ENCODE peak calls at places on chromosome 10, in nine cellular contexts. One of them, this sample, is unnamed.

GRCh38 chr10:92239185-92239599 is 51.7 kb downstream of the CPEB3 start:
- DNase-seq in prostate gland: peak
- DNase-seq in spleen: no peak
- DNase-seq in H1: no peak
- DNase-seq in HCT116: no peak
- DNase-seq in stomach: no peak
- DNase-seq in transverse colon: no peak
- DNase-seq in GM12891: no peak
- DNase-seq in sigmoid colon: peak
- DNase-seq in this sample: no peak

GRCh38 chr10:113519616-113520015 is 33.2 kb upstream of the HABP2 start:
- DNase-seq in prostate gland: no peak
- DNase-seq in spleen: no peak
- DNase-seq in H1: peak
- DNase-seq in HCT116: no peak
- DNase-seq in stomach: peak
- DNase-seq in transverse colon: no peak
- DNase-seq in GM12891: no peak
- DNase-seq in sigmoid colon: no peak
- DNase-seq in this sample: no peak

GRCh38 chr10:114173680-114174461 is at the start of gene CCDC186:
- DNase-seq in prostate gland: peak
- DNase-seq in spleen: peak
- DNase-seq in H1: peak
- DNase-seq in HCT116: peak
- DNase-seq in stomach: peak
- DNase-seq in transverse colon: peak
- DNase-seq in GM12891: peak
- DNase-seq in sigmoid colon: peak
- DNase-seq in this sample: peak

GRCh38 chr10:15624405-15625191 is 95.1 kb downstream of the ITGA8 start:
- DNase-seq in prostate gland: no peak
- DNase-seq in spleen: no peak
- DNase-seq in H1: no peak
- DNase-seq in HCT116: no peak
- DNase-seq in stomach: no peak
- DNase-seq in transverse colon: no peak
- DNase-seq in GM12891: no peak
- DNase-seq in sigmoid colon: no peak
- DNase-seq in this sample: no peak

GRCh38 chr10:128124813-128125403 is 1.3 kb downstream of the MKI67 start:
- DNase-seq in prostate gland: no peak
- DNase-seq in spleen: no peak
- DNase-seq in H1: no peak
- DNase-seq in HCT116: no peak
- DNase-seq in stomach: no peak
- DNase-seq in transverse colon: peak
- DNase-seq in GM12891: no peak
- DNase-seq in sigmoid colon: no peak
- DNase-seq in this sample: no peak

GRCh38 chr10:70925377-70926214 is 37.2 kb upstream of the PCBD1 start:
- DNase-seq in prostate gland: peak
- DNase-seq in spleen: peak
- DNase-seq in H1: peak
- DNase-seq in HCT116: no peak
- DNase-seq in stomach: peak
- DNase-seq in transverse colon: peak
- DNase-seq in GM12891: peak
- DNase-seq in sigmoid colon: no peak
- DNase-seq in this sample: peak

GRCh38 chr10:78515037-78515872 is 481.6 kb downstream of the RPS24 start:
- DNase-seq in prostate gland: no peak
- DNase-seq in spleen: no peak
- DNase-seq in H1: peak
- DNase-seq in HCT116: no peak
- DNase-seq in stomach: no peak
- DNase-seq in transverse colon: no peak
- DNase-seq in GM12891: no peak
- DNase-seq in sigmoid colon: no peak
- DNase-seq in this sample: no peak

GRCh38 chr10:15168781-15169554 is 475 bp upstream of the NMT2 start:
- DNase-seq in prostate gland: peak
- DNase-seq in spleen: peak
- DNase-seq in H1: peak
- DNase-seq in HCT116: peak
- DNase-seq in stomach: peak
- DNase-seq in transverse colon: peak
- DNase-seq in GM12891: peak
- DNase-seq in sigmoid colon: peak
- DNase-seq in this sample: peak

GRCh38 chr10:28284126-28284525 is 18.7 kb downstream of the MPP7 start:
- DNase-seq in prostate gland: peak
- DNase-seq in spleen: no peak
- DNase-seq in H1: no peak
- DNase-seq in HCT116: no peak
- DNase-seq in stomach: no peak
- DNase-seq in transverse colon: no peak
- DNase-seq in GM12891: no peak
- DNase-seq in sigmoid colon: no peak
- DNase-seq in this sample: no peak

GRCh38 chr10:71246591-71247143 is 34.3 kb downstream of the UNC5B start:
- DNase-seq in prostate gland: peak
- DNase-seq in spleen: no peak
- DNase-seq in H1: no peak
- DNase-seq in HCT116: peak
- DNase-seq in stomach: peak
- DNase-seq in transverse colon: peak
- DNase-seq in GM12891: no peak
- DNase-seq in sigmoid colon: peak
- DNase-seq in this sample: no peak

GRCh38 chr10:1195828-1196227 is 139.6 kb downstream of the WDR37 start:
- DNase-seq in prostate gland: no peak
- DNase-seq in spleen: peak
- DNase-seq in H1: no peak
- DNase-seq in HCT116: no peak
- DNase-seq in stomach: no peak
- DNase-seq in transverse colon: no peak
- DNase-seq in GM12891: no peak
- DNase-seq in sigmoid colon: peak
- DNase-seq in this sample: no peak

GRCh38 chr10:77909755-77910375 is 16.7 kb downstream of the DLG5 start:
- DNase-seq in prostate gland: no peak
- DNase-seq in spleen: no peak
- DNase-seq in H1: no peak
- DNase-seq in HCT116: no peak
- DNase-seq in stomach: peak
- DNase-seq in transverse colon: peak
- DNase-seq in GM12891: no peak
- DNase-seq in sigmoid colon: no peak
- DNase-seq in this sample: no peak

GRCh38 chr10:72309290-72310240 is 35.8 kb downstream of the DDIT4 start:
- DNase-seq in prostate gland: peak
- DNase-seq in spleen: peak
- DNase-seq in H1: no peak
- DNase-seq in HCT116: no peak
- DNase-seq in stomach: peak
- DNase-seq in transverse colon: peak
- DNase-seq in GM12891: no peak
- DNase-seq in sigmoid colon: peak
- DNase-seq in this sample: peak
- TF ChIP-seq POLR2A in prostate gland: no peak
- TF ChIP-seq POLR2A in spleen: no peak
- TF ChIP-seq POLR2A in H1: no peak
- TF ChIP-seq POLR2A in HCT116: peak
- TF ChIP-seq POLR2A in stomach: no peak
- TF ChIP-seq POLR2A in transverse colon: peak
- TF ChIP-seq POLR2A in GM12891: no peak
- TF ChIP-seq POLR2A in sigmoid colon: no peak
- TF ChIP-seq POLR2A in this sample: no peak

DNA sequence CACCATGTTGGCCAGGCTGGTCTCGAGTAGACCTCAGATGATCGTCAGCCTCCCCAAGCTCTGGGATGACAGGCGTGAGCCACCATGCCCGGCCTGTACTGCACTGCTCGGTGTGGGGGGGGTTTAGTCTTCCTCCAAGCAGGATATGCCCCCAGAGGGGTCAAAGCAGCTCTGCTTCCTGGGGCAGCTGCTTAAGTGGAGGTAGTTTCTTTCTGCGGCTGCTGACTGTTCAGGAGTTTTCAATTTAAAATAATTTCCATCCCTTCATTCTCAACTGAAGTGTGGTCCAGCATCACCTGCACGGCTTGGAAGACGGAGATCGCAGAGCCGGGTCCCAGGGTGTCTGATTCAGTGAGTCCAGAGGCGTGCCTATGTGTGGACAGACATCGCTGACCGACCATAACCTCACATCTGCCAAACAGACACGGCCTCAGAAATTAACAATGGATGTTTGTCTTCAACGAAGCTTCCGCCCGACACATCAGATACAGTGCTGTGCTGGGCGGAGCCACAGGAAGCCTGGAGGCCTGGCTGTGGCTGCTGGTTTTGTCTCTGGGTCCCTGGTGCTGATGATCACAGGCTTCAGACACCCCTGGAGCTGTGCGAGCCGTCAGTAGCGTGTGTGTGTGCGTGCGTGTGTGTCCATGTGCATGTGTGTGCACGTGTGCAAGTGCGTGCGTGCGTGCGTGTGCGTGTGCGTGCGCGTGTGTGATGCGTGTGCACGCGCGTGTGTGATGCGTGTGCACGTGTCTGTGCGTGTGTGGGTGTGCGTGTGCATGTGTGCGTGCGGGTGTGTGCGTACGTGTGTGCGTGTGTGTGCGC is 226.5 kb upstream of the PITRM1 start:
- DNase-seq in prostate gland: no peak
- DNase-seq in spleen: peak
- DNase-seq in H1: no peak
- DNase-seq in HCT116: no peak
- DNase-seq in stomach: no peak
- DNase-seq in transverse colon: no peak
- DNase-seq in GM12891: no peak
- DNase-seq in sigmoid colon: no peak
- DNase-seq in this sample: no peak
- TF ChIP-seq POLR2AphosphoS5 in prostate gland: no peak
- TF ChIP-seq POLR2AphosphoS5 in spleen: no peak
- TF ChIP-seq POLR2AphosphoS5 in H1: no peak
- TF ChIP-seq POLR2AphosphoS5 in HCT116: no peak
- TF ChIP-seq POLR2AphosphoS5 in stomach: no peak
- TF ChIP-seq POLR2AphosphoS5 in transverse colon: no peak
- TF ChIP-seq POLR2AphosphoS5 in GM12891: no peak
- TF ChIP-seq POLR2AphosphoS5 in sigmoid colon: no peak
- TF ChIP-seq POLR2AphosphoS5 in this sample: no peak

GRCh38 chr10:122308487-122309141 is 37.5 kb downstream of the BTBD16 start:
- DNase-seq in prostate gland: no peak
- DNase-seq in spleen: no peak
- DNase-seq in H1: no peak
- DNase-seq in HCT116: no peak
- DNase-seq in stomach: no peak
- DNase-seq in transverse colon: no peak
- DNase-seq in GM12891: no peak
- DNase-seq in sigmoid colon: no peak
- DNase-seq in this sample: no peak

GRCh38 chr10:122311051-122311410 is 39.9 kb downstream of the BTBD16 start:
- DNase-seq in prostate gland: no peak
- DNase-seq in spleen: no peak
- DNase-seq in H1: peak
- DNase-seq in HCT116: no peak
- DNase-seq in stomach: no peak
- DNase-seq in transverse colon: no peak
- DNase-seq in GM12891: no peak
- DNase-seq in sigmoid colon: no peak
- DNase-seq in this sample: no peak

GRCh38 chr10:122307669-122308486 is 36.8 kb downstream of the BTBD16 start:
- DNase-seq in prostate gland: peak
- DNase-seq in spleen: no peak
- DNase-seq in H1: no peak
- DNase-seq in HCT116: peak
- DNase-seq in stomach: no peak
- DNase-seq in transverse colon: peak
- DNase-seq in GM12891: no peak
- DNase-seq in sigmoid colon: peak
- DNase-seq in this sample: no peak

GRCh38 chr10:122306744-122307143 is 35.6 kb downstream of the BTBD16 start:
- DNase-seq in prostate gland: no peak
- DNase-seq in spleen: no peak
- DNase-seq in H1: no peak
- DNase-seq in HCT116: no peak
- DNase-seq in stomach: no peak
- DNase-seq in transverse colon: no peak
- DNase-seq in GM12891: no peak
- DNase-seq in sigmoid colon: no peak
- DNase-seq in this sample: no peak

DNA sequence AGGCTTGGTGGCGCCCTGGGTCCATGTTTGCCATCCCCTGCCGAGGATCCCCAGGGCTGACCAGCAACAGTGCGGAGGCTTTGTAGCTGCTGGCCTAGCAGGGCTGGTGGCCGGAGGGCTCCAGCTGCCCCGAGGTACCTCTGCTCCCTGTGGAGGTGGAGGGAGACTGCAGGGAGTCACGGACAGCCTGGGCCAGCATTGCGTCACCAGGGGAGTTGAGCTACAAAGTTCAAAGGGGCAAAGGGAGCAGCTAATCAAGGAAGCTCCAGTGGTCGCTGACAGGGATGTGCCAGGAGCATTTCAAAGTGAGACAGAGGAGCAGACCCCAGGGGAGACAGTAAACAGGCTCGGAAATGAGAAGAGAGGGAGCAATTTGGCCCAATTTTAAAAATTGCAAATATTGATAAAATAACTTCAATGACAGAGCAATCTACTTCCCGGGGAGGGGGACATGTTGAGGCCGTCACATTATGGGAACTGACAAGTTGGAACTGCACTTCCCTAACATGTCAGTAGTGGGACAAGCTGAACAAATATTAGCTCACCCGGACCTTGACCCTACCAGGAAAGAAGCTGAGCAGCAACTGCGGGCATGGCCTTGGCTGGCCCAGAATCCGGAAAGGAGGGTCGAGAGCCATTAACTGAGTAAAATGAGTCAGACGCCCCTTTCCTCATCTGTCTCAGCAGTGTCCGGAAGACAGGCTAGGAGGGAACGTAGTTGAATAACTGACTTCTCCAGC is 39.4 kb downstream of the BTBD16 start:
- DNase-seq in prostate gland: no peak
- DNase-seq in spleen: no peak
- DNase-seq in H1: no peak
- DNase-seq in HCT116: no peak
- DNase-seq in stomach: no peak
- DNase-seq in transverse colon: peak
- DNase-seq in GM12891: no peak
- DNase-seq in sigmoid colon: no peak
- DNase-seq in this sample: no peak
- TF ChIP-seq POLR2A in prostate gland: no peak
- TF ChIP-seq POLR2A in spleen: no peak
- TF ChIP-seq POLR2A in H1: no peak
- TF ChIP-seq POLR2A in HCT116: no peak
- TF ChIP-seq POLR2A in stomach: no peak
- TF ChIP-seq POLR2A in transverse colon: no peak
- TF ChIP-seq POLR2A in GM12891: no peak
- TF ChIP-seq POLR2A in sigmoid colon: no peak
- TF ChIP-seq POLR2A in this sample: no peak

DNA sequence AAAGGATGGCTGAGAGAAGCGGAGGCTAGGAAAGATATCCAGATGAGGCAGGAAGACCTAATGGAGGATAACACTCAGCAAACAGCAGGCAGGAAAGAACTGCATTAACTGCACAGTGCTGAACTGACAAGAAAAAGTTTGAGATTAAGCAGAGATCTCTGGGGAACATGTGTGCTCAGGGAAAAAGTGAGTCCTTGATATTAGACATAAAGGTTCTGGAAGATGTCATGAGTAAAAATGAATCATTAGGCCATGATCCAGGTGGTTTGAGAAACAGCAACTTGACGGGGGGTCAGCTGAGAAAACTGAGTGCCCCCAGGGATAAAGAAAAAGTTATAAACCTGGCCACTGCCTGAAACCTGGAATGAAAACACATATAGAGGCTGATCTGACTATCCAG is 27.3 kb upstream of the ANK3 start:
- DNase-seq in prostate gland: no peak
- DNase-seq in spleen: no peak
- DNase-seq in H1: no peak
- DNase-seq in HCT116: no peak
- DNase-seq in stomach: no peak
- DNase-seq in transverse colon: no peak
- DNase-seq in GM12891: no peak
- DNase-seq in sigmoid colon: no peak
- DNase-seq in this sample: no peak
- TF ChIP-seq POLR2AphosphoS5 in prostate gland: no peak
- TF ChIP-seq POLR2AphosphoS5 in spleen: no peak
- TF ChIP-seq POLR2AphosphoS5 in H1: no peak
- TF ChIP-seq POLR2AphosphoS5 in HCT116: no peak
- TF ChIP-seq POLR2AphosphoS5 in stomach: no peak
- TF ChIP-seq POLR2AphosphoS5 in transverse colon: peak
- TF ChIP-seq POLR2AphosphoS5 in GM12891: no peak
- TF ChIP-seq POLR2AphosphoS5 in sigmoid colon: peak
- TF ChIP-seq POLR2AphosphoS5 in this sample: no peak